ENCODE peak calls at places on chromosomes 16 and 17, in six cellular contexts. G, C, R, Y, T and H are unnamed samples. For H3K4me1, the result is how much of the 10 kb centered on the place peaks cover.

GRCh38 chr17:17983376-17983775 is 10.7 kb downstream of the DRC3 start:
- ATAC-seq in G (peak), C (no peak), T (no peak), R (no peak), Y (peak), H (no peak)

GRCh38 chr17:79382313-79382712 is 228.5 kb downstream of the RBFOX3 start:
- ATAC-seq in G (no peak), Y (no peak), R (no peak), C (no peak), T (no peak), H (no peak)

GRCh38 chr16:29306953-29307597 is 99.4 kb downstream of the NPIPB11 start:
- ATAC-seq in T (no peak), R (no peak), C (no peak), G (no peak), Y (no peak), H (no peak)

GRCh38 chr16:20355114-20355782 is 2.7 kb upstream of the UMOD start:
- ATAC-seq in Y (no peak), C (no peak), R (no peak), G (no peak), T (no peak), H (no peak)

GRCh38 chr16:14538604-14539003 is 91.5 kb downstream of the PARN start:
- ATAC-seq in C (no peak), R (no peak), Y (no peak), G (no peak), T (no peak), H (no peak)

GRCh38 chr17:20022701-20023100 is 13.5 kb downstream of the SPECC1 start:
- ATAC-seq in R (no peak), G (no peak), Y (no peak), T (no peak), C (no peak), H (no peak)

GRCh38 chr16:87129771-87130170 is 187.4 kb downstream of the C16orf95 start:
- ATAC-seq in R (no peak), G (no peak), Y (no peak), T (peak), C (no peak), H (no peak)

GRCh38 chr16:81586976-81587625 is 142.5 kb downstream of the CMIP start:
- ATAC-seq in G (no peak), C (no peak), Y (no peak), R (no peak), T (peak), H (no peak)

GRCh38 chr17:9336817-9337216 is 238.8 kb downstream of the STX8 start:
- ATAC-seq in Y (no peak), G (no peak), T (no peak), R (no peak), C (no peak), H (no peak)

GRCh38 chr16:970379-970765 is 412 bp downstream of the LMF1 start:
- ATAC-seq in R (no peak), Y (peak), T (peak), C (no peak), G (no peak), H (no peak)

GRCh38 chr16:81612351-81613170 is 166.5 kb upstream of the PLCG2 start:
- ATAC-seq in C (peak), T (no peak), Y (peak), G (no peak), R (peak), H (peak)

GRCh38 chr16:16021988-16022682 is 72.7 kb downstream of the ABCC1 start:
- ATAC-seq in Y (peak), R (peak), T (peak), G (peak), C (peak), H (peak)

GRCh38 chr16:73023752-73024570 is 24.0 kb downstream of the ZFHX3 start:
- ATAC-seq in T (no peak), R (no peak), C (no peak), G (no peak), Y (no peak), H (no peak)

GRCh38 chr17:78609198-78609597 is 32.0 kb upstream of the DNAH17 start:
- ATAC-seq in T (no peak), G (no peak), C (peak), Y (no peak), R (peak), H (no peak)

GRCh38 chr17:78808106-78808635 is 26.1 kb upstream of the CYTH1 start:
- ATAC-seq in Y (no peak), T (no peak), R (no peak), G (no peak), C (no peak), H (no peak)

GRCh38 chr17:41772586-41773189 is 13.8 kb downstream of the JUP start:
- ATAC-seq in G (no peak), Y (no peak), C (no peak), T (no peak), R (no peak), H (no peak)

GRCh38 chr16:51164574-51164973 is 13.5 kb upstream of the SALL1 start:
- ATAC-seq in G (no peak), R (no peak), Y (no peak), T (no peak), C (no peak), H (no peak)

GRCh38 chr17:74704536-74704935 is 8.2 kb downstream of the CD300LF start:
- ATAC-seq in Y (no peak), R (no peak), G (no peak), C (no peak), T (no peak), H (no peak)

GRCh38 chr17:18866866-18867813 is 9.2 kb downstream of the PRPSAP2 start:
- ATAC-seq in Y (no peak), G (no peak), T (no peak), C (no peak), R (no peak), H (no peak)

GRCh38 chr17:61179316-61179715 is 220.3 kb upstream of the TBX2 start:
- ATAC-seq in R (no peak), C (no peak), T (no peak), G (no peak), Y (no peak), H (no peak)

GRCh38 chr17:48541574-48542113 is 3.3 kb downstream of the HOXB2 start:
- ATAC-seq in C (peak), G (peak), R (peak), Y (peak), T (peak), H (peak)

GRCh38 chr17:57879437-57880085 is 29.7 kb upstream of the MRPS23 start:
- ATAC-seq in R (no peak), C (no peak), G (peak), Y (peak), T (peak), H (no peak)

GRCh38 chr17:57880086-57880456 is 30.2 kb upstream of the MRPS23 start:
- ATAC-seq in R (no peak), G (no peak), C (no peak), Y (peak), T (no peak), H (no peak)

GRCh38 chr17:57876023-57876865 is 26.4 kb upstream of the MRPS23 start:
- ATAC-seq in C (no peak), R (no peak), G (no peak), T (no peak), Y (no peak), H (no peak)

GRCh38 chr17:57876866-57877237 is 27.0 kb upstream of the MRPS23 start:
- ATAC-seq in C (no peak), Y (no peak), G (no peak), R (no peak), T (no peak), H (no peak)

GRCh38 chr17:57877803-57878202 is 28.0 kb upstream of the MRPS23 start:
- ATAC-seq in G (no peak), Y (no peak), T (no peak), R (no peak), C (no peak), H (no peak)
- H3K4me1 ChIP-seq in G (under half), Y (half or more), T (half or more), R (under half), C (half or more), H (half or more)

GRCh38 chr17:46739982-46740381 is 78.5 kb downstream of the WNT3 start:
- ATAC-seq in G (no peak), Y (no peak), R (no peak), T (no peak), C (no peak), H (no peak)

GRCh38 chr17:46736100-46736499 is 82.4 kb downstream of the WNT3 start:
- ATAC-seq in T (no peak), R (no peak), C (no peak), G (no peak), Y (no peak), H (no peak)

GRCh38 chr17:46741122-46741725 is 77.3 kb downstream of the WNT3 start:
- ATAC-seq in R (no peak), Y (no peak), C (no peak), T (no peak), G (no peak), H (no peak)

GRCh38 chr17:46737331-46737730 is 81.2 kb downstream of the WNT3 start:
- ATAC-seq in T (no peak), C (no peak), G (no peak), R (no peak), Y (no peak), H (no peak)

DNA sequence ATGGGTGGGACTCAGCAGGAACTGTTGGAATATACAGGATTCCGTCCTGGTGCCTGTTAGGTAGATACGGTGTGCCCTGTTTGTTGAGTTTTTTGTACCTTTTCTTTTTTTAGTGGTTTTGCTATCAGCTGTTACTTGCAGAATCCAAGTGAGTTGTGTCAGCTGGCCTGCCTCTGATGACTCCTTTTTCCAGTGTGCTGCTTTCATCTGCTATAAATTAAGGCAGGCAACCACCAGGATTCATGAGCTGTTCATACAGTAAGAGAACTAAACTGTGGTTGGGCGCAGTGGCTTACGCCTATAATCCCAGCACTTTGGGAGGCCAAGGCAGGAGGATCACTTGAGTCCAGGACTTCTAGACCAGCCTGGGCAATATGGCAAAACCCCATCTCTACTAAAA is 79.9 kb downstream of the WNT3 start:
- ATAC-seq in G (no peak), Y (no peak), T (no peak), C (no peak), R (no peak), H (no peak)
- H3K4me3 ChIP-seq in G (no peak), Y (no peak), T (no peak), C (no peak), R (no peak), H (no peak)

DNA sequence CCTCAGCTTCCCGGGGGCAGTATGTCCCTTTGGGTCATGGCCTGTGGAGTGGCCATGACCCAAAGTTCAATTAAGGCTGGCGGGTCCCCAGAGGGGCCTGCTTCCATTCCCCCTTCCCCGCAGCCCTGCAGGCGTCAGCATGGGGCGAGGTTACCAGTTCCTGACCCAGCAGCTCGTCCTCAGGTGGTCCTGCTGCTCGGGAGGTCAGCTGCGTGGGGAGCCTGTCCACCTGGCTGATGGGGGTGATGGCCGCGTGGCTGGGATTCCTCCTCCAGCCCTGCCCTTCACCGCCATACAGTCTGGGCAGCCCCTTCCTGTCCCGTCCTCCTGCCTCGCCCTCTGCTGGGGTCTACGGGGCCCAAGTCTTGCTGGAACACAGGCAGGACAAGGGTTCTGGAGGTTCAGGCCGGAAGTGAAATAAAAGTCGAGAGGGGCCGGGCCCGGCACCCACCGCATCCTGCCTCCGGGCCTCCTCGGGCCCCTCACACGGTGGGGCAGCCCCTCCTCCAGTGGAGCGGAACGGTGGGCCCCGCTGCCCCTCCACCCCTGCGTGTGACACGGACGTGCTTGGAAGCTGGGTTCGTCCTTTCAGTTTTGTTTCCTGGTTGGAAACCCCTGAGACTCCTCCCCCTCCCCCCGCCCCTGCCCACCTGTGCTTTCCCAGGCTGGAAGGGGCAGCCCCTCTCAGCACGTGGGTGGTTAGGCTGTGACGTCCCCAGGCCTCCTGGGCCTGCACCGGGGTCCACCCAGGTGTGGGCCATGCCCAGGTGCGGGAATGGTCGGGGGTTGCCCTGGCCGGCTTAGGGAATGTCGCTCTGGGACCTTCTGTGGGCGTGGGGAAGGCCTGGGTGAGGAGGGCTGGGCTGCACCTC is 6.8 kb downstream of the UBALD2 start:
- ATAC-seq in T (no peak), R (peak), G (peak), C (peak), Y (no peak), H (peak)
- H3K4me1 ChIP-seq in T (under half), R (under half), G (under half), C (half or more), Y (half or more), H (under half)

GRCh38 chr17:503449-503700 is 150.8 kb upstream of the RPH3AL start:
- ATAC-seq in G (no peak), Y (no peak), T (no peak), C (no peak), R (no peak), H (no peak)
- H3K4me3 ChIP-seq in G (no peak), Y (no peak), T (no peak), C (no peak), R (no peak), H (no peak)

GRCh38 chr16:89472711-89473075 is 17.7 kb downstream of the ANKRD11 start:
- ATAC-seq in Y (no peak), T (no peak), R (no peak), G (no peak), C (no peak), H (no peak)
- H3K4me1 ChIP-seq in Y (half or more), T (under half), R (under half), G (under half), C (half or more), H (under half)

GRCh38 chr16:85611455-85612190 is 1.5 kb upstream of the GSE1 start:
- ATAC-seq in G (peak), T (peak), C (peak), Y (peak), R (peak), H (peak)

GRCh38 chr16:85610059-85610445 is 3.1 kb upstream of the GSE1 start:
- ATAC-seq in C (no peak), R (no peak), G (no peak), Y (no peak), T (peak), H (no peak)

GRCh38 chr16:85612191-85612800 is 826 bp upstream of the GSE1 start:
- ATAC-seq in Y (peak), R (peak), G (peak), T (peak), C (peak), H (peak)

GRCh38 chr16:85610446-85611204 is 2.5 kb upstream of the GSE1 start:
- ATAC-seq in Y (peak), C (peak), T (peak), R (peak), G (peak), H (peak)

DNA sequence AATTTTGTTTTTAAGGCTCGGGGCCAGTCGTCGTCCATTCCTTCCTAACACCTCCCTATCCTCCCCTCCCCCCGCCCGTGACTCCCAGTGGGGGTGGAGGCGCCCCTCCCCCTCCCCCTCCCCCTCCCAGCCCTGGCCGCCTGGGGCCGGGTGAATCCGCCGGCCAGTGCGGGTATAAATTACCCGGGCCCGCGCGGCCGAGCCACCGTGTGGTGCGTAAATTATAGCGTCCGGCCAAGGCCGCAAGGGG is 2.0 kb upstream of the GSE1 start:
- ATAC-seq in C (no peak), G (no peak), Y (peak), T (peak), R (no peak), H (no peak)
- H3K4me3 ChIP-seq in C (peak), G (peak), Y (peak), T (peak), R (peak), H (peak)

DNA sequence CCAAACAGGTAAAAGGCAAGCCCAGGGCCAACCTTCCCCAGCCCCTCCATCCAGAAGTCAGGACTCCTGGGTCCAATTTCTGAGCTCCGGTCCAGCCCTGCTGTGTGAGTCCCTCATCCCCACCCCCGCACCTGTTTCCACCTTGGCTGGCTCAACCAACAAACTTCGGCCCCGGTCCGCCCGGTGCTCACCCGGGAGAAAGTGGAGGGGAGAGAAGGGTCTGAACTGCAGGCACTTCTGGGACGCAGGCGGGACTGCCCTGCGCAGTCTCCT is 542 bp downstream of the RHBDF2 start:
- ATAC-seq in Y (peak), T (peak), C (no peak), G (no peak), R (no peak), H (no peak)
- H3K4me1 ChIP-seq in Y (under half), T (under half), C (under half), G (under half), R (under half), H (under half)

GRCh38 chr16:69917311-69917710 is 33.8 kb upstream of the CLEC18A start:
- ATAC-seq in T (no peak), R (no peak), G (peak), C (peak), Y (no peak), H (no peak)
- H3K4me3 ChIP-seq in T (no peak), R (no peak), G (no peak), C (no peak), Y (no peak), H (no peak)

GRCh38 chr16:69365901-69366300 is 14.3 kb upstream of the TMED6 start:
- ATAC-seq in R (no peak), C (no peak), Y (no peak), G (no peak), T (no peak), H (no peak)
- H3K4me1 ChIP-seq in R (under half), C (under half), Y (under half), G (under half), T (under half), H (under half)